ENCODE peak calls at places on chromosome 4, in ten cellular contexts. M is CD8-positive, alpha-beta memory T cell; Q is cardiac muscle cell; J is mesenchymal stem cell; T is psoas muscle; R is GM12878; K is PC-3; D is endodermal cell; I is kidney; Z is left ventricle myocardium inferior. C is an unnamed sample.

GRCh38 chr4:11669156-11669555 is 240.5 kb upstream of the HS3ST1 start:
- DNase-seq in K (peak; percentile 21), T (no peak), I (no peak), Z (no peak), M (no peak), Q (no peak), J (peak; percentile 56), R (no peak), D (no peak), C (no peak)

GRCh38 chr4:157810137-157810774 is 362.6 kb downstream of the GASK1B start:
- DNase-seq in Z (no peak), R (no peak), I (no peak), K (no peak), J (no peak), Q (no peak), T (no peak), M (no peak), D (no peak), C (no peak)

GRCh38 chr4:80171251-80171650 is 26.1 kb upstream of the PRDM8 start:
- DNase-seq in J (peak; percentile 64), T (no peak), I (no peak), Q (no peak), R (no peak), Z (no peak), D (no peak), M (no peak), K (no peak), C (no peak)

GRCh38 chr4:44342800-44343199 is 105.8 kb downstream of the KCTD8 start:
- DNase-seq in Q (peak; percentile 1), T (no peak), I (no peak), M (no peak), J (no peak), Z (no peak), R (no peak), K (no peak), D (no peak), C (no peak)

GRCh38 chr4:38782452-38783108 is at the start of gene TLR10:
- DNase-seq in K (peak; percentile 41), T (no peak), R (peak; percentile 82), I (no peak), Z (no peak), D (peak; percentile 66), M (peak; percentile 11), J (peak; percentile 49), Q (peak; percentile 64), C (peak; percentile 45)

GRCh38 chr4:30755306-30755705 is 35.1 kb downstream of the PCDH7 start:
- DNase-seq in Z (no peak), I (no peak), J (peak; percentile 52), M (no peak), R (no peak), Q (no peak), D (no peak), K (no peak), T (no peak), C (no peak)

GRCh38 chr4:83582289-83582756 is 46.4 kb downstream of the GPAT3 start:
- DNase-seq in Z (no peak), M (no peak), D (peak; percentile 50), Q (no peak), K (peak; percentile 73), J (no peak), I (no peak), R (no peak), T (no peak), C (peak; percentile 55)

GRCh38 chr4:119113033-119113655 is 22.5 kb upstream of the MYOZ2 start:
- DNase-seq in R (no peak), Q (no peak), M (no peak), I (no peak), Z (no peak), J (peak; percentile 94), K (peak; percentile 88), T (no peak), D (no peak), C (no peak)

GRCh38 chr4:152673489-152673888 is 6.3 kb downstream of the TMEM154 start:
- DNase-seq in T (no peak), R (no peak), J (no peak), K (no peak), M (no peak), Q (no peak), D (no peak), Z (no peak), I (no peak), C (no peak)
- H3K4me1 ChIP-seq in T (no peaks in the 10 kb centered on the region), R (peaks cover 16% of the 10 kb centered on the region), J (no peaks in the 10 kb centered on the region), K (peaks cover 3% of the 10 kb centered on the region), M (peaks cover 1% of the 10 kb centered on the region), Q (no peaks in the 10 kb centered on the region), D (no peaks in the 10 kb centered on the region), Z (no peaks in the 10 kb centered on the region), I (no peaks in the 10 kb centered on the region), C (no peaks in the 10 kb centered on the region)

GRCh38 chr4:3825530-3825929 is 59.3 kb downstream of the ADRA2C start:
- DNase-seq in D (no peak), R (no peak), J (no peak), M (no peak), Q (no peak), Z (no peak), I (peak; percentile 35), T (no peak), K (no peak), C (peak; percentile 24)

GRCh38 chr4:3824521-3825270 is 58.5 kb downstream of the ADRA2C start:
- DNase-seq in D (no peak), R (no peak), Q (no peak), J (no peak), K (no peak), T (no peak), Z (no peak), M (no peak), I (peak; percentile 56), C (peak; percentile 17)

GRCh38 chr4:3827616-3828492 is 61.7 kb downstream of the ADRA2C start:
- DNase-seq in M (no peak), Z (peak; percentile 85), R (no peak), T (peak; percentile 82), I (peak; percentile 96), D (peak; percentile 58), J (no peak), K (peak; percentile 25), Q (no peak), C (peak; percentile 95)

GRCh38 chr4:3828546-3828945 is 62.4 kb downstream of the ADRA2C start:
- DNase-seq in Z (no peak), Q (no peak), R (no peak), T (peak; percentile 30), I (peak; percentile 31), M (no peak), J (no peak), D (no peak), K (no peak), C (peak; percentile 11)

DNA sequence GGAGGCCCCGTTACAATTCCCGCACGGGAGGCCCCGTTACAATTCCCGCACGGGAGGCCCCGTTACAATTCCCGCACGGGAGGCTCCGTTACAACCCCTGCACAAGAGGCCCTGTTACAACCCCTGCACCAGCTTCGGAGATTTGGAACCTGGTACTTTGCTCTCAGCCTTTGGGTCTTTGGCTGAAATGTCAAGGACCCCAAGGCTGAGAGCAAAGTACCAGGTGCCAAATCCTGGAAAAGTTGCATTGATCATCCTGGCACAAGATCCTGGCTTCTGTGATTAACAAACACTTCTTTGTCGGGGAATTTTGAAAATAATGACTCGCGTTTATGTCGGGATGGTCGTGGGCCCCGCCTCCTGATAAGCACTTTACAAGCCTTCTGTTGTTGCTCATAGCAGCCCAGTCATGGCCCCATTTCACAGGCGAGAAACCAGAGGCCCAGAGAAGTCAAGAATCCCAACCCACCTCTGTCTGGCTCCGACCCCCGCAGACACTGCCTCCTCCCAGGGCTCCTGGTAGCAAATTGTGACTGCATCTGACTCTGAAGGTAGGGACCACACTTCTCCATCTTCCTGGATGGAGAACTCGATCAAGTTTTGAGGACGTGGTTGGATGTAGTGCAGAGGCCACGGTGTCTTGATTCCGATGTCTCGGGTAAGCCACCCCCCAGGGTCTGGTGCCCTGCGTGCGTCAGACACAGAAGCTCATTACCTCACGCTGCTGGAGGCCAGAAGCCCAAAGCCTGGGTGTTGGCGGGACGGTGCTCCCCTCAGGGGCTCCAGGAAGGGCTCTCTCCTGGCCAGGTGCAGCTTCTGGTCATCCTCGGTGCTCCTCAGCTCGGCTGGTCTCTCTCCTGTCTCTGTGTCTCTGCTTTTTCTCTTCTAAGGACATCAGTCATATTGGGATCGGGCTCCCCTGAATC is 60.3 kb downstream of the ADRA2C start:
- DNase-seq in I (peak; percentile 56), M (no peak), Q (no peak), D (no peak), Z (no peak), J (no peak), T (no peak), R (no peak), K (peak; percentile 3), C (no peak)
- H3K27ac ChIP-seq in I (peak overlapping the region; percentile 83), M (no peak overlapping the region), Q (no peak overlapping the region), D (no peak overlapping the region), Z (no peak overlapping the region), J (no peak overlapping the region), T (no peak overlapping the region), R (no peak overlapping the region), K (no peak overlapping the region), C (no peak overlapping the region)

GRCh38 chr4:172675232-172675631 is 493.4 kb upstream of the GALNT7 start:
- DNase-seq in D (no peak), J (no peak), T (no peak), R (no peak), I (peak; percentile 50), Q (no peak), M (no peak), K (no peak), Z (no peak), C (no peak)
- H3K9me3 ChIP-seq in D (no peaks in the 10 kb centered on the region), J (peaks cover 9% of the 10 kb centered on the region), T (no peaks in the 10 kb centered on the region), R (no peaks in the 10 kb centered on the region), I (no peaks in the 10 kb centered on the region), Q (no peaks in the 10 kb centered on the region), M (no peaks in the 10 kb centered on the region), K (no peaks in the 10 kb centered on the region), Z (no peaks in the 10 kb centered on the region), C (no peaks in the 10 kb centered on the region)

GRCh38 chr4:81495308-81495707 is 23.6 kb upstream of the RASGEF1B start:
- DNase-seq in J (no peak), I (no peak), M (no peak), K (no peak), R (no peak), Z (no peak), T (no peak), Q (no peak), D (no peak), C (no peak)

GRCh38 chr4:81502561-81502960 is 30.9 kb upstream of the RASGEF1B start:
- DNase-seq in J (no peak), M (no peak), D (no peak), K (no peak), R (no peak), I (no peak), Q (no peak), Z (no peak), T (no peak), C (no peak)

GRCh38 chr4:81499840-81500239 is 28.1 kb upstream of the RASGEF1B start:
- DNase-seq in D (peak; percentile 54), Q (no peak), Z (no peak), J (no peak), K (no peak), R (no peak), I (no peak), M (no peak), T (no peak), C (no peak)

GRCh38 chr4:81493895-81494490 is 22.3 kb upstream of the RASGEF1B start:
- DNase-seq in I (no peak), T (no peak), Q (no peak), Z (no peak), M (no peak), J (peak; percentile 8), R (no peak), D (no peak), K (no peak), C (no peak)

DNA sequence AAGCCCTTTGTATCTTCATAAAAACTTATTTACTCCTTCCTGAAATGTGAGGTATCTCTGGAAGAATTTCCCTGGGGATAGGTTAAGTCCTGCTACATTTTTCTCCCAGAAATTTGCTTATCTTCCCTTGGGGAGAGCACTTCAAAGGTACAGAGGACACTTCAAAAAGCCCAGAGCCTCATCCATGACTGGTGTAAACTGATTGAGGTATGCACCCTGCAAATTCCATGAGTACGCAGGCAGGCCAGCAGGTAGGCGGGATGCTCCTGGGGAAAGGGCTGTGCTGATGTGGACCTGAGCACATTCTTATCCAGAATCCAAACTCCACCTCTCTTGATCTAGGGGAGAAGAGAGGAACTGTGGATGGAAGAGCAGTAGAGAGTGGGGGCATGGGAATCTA is 26.3 kb upstream of the RASGEF1B start:
- DNase-seq in T (no peak), R (no peak), Z (no peak), Q (no peak), D (peak; percentile 75), K (no peak), M (no peak), I (no peak), J (no peak), C (no peak)
- H3K4me1 ChIP-seq in T (no peaks in the 10 kb centered on the region), R (no peaks in the 10 kb centered on the region), Z (peaks cover 8% of the 10 kb centered on the region), Q (peaks cover 17% of the 10 kb centered on the region), D (peaks cover 11% of the 10 kb centered on the region), K (peaks cover 2% of the 10 kb centered on the region), M (peaks cover 13% of the 10 kb centered on the region), I (no peaks in the 10 kb centered on the region), J (no peaks in the 10 kb centered on the region), C (no peaks in the 10 kb centered on the region)